ENCODE peak calls at places on chromosomes 1 and 21, in nine cellular contexts. E is small intestine; F is CD8-positive, alpha-beta memory T cell; H is fibroblast of mammary gland; U is tibial artery; K is cardiac fibroblast; T is pancreas; S is transverse colon; X is endodermal cell. J is an unnamed sample.

GRCh38 chr21:37198989-37199924 is 67.9 kb downstream of the VPS26C start:
- DNase-seq in E (peak), F (no peak), H (no peak), U (no peak), K (no peak), T (no peak), S (no peak), X (no peak), J (peak)

GRCh38 chr1:65069186-65069585 is 78.8 kb upstream of the AK4 start:
- DNase-seq in E (no peak), F (no peak), H (no peak), U (no peak), K (no peak), T (no peak), S (no peak), X (no peak), J (no peak)

GRCh38 chr1:3349968-3350299 is 104.5 kb upstream of the ARHGEF16 start:
- DNase-seq in E (no peak), F (no peak), H (no peak), U (no peak), K (no peak), T (no peak), S (no peak), X (no peak), J (no peak)

GRCh38 chr1:170471310-170471839 is 60.6 kb upstream of the GORAB start:
- DNase-seq in E (no peak), F (no peak), H (peak), U (no peak), K (peak), T (no peak), S (no peak), X (no peak), J (no peak)

GRCh38 chr1:109808703-109809102 is 45.0 kb upstream of the EPS8L3 start:
- DNase-seq in E (no peak), F (no peak), H (no peak), U (no peak), K (no peak), T (no peak), S (no peak), X (peak), J (no peak)

GRCh38 chr1:191495040-191495439 is 663.2 kb upstream of the RGS18 start:
- DNase-seq in E (no peak), F (no peak), H (no peak), U (no peak), K (no peak), T (no peak), S (no peak), X (no peak), J (no peak)

GRCh38 chr1:65267291-65268087 is 41.9 kb upstream of the DNAJC6 start:
- DNase-seq in E (no peak), F (no peak), H (no peak), U (no peak), K (no peak), T (no peak), S (no peak), X (peak), J (no peak)

GRCh38 chr1:26361605-26362122 is 7.7 kb upstream of the CRYBG2 start:
- DNase-seq in E (no peak), F (no peak), H (no peak), U (no peak), K (no peak), T (no peak), S (no peak), X (no peak), J (no peak)

GRCh38 chr21:34916446-34916845 is 132.7 kb downstream of the RUNX1 start:
- DNase-seq in E (no peak), F (no peak), H (peak), U (no peak), K (peak), T (no peak), S (no peak), X (no peak), J (no peak)

GRCh38 chr21:45430521-45431501 is 25.8 kb downstream of the COL18A1 start:
- DNase-seq in E (no peak), F (no peak), H (peak), U (no peak), K (peak), T (peak), S (no peak), X (peak), J (no peak)

GRCh38 chr21:41216486-41216885 is 48.5 kb downstream of the BACE2 start:
- DNase-seq in E (no peak), F (no peak), H (no peak), U (no peak), K (no peak), T (no peak), S (no peak), X (no peak), J (no peak)

GRCh38 chr1:98651116-98651625 is 10.3 kb upstream of the SNX7 start:
- DNase-seq in E (no peak), F (no peak), H (no peak), U (no peak), K (no peak), T (no peak), S (no peak), X (peak), J (no peak)

GRCh38 chr1:221963742-221964141 is 221.9 kb upstream of the DUSP10 start:
- DNase-seq in E (no peak), F (no peak), H (peak), U (no peak), K (no peak), T (no peak), S (no peak), X (no peak), J (no peak)

GRCh38 chr1:208100906-208101305 is 143.3 kb downstream of the PLXNA2 start:
- DNase-seq in E (peak), F (no peak), H (no peak), U (no peak), K (peak), T (no peak), S (no peak), X (no peak), J (no peak)

GRCh38 chr21:39050839-39051560 is 132.3 kb downstream of the PSMG1 start:
- DNase-seq in E (no peak), F (no peak), H (no peak), U (peak), K (no peak), T (no peak), S (no peak), X (peak), J (no peak)

GRCh38 chr1:221778535-221779142 is 36.8 kb upstream of the DUSP10 start:
- DNase-seq in E (peak), F (peak), H (no peak), U (no peak), K (no peak), T (no peak), S (peak), X (no peak), J (no peak)

GRCh38 chr1:63635681-63636080 is 42.5 kb downstream of the PGM1 start:
- DNase-seq in E (no peak), F (no peak), H (peak), U (no peak), K (peak), T (no peak), S (no peak), X (no peak), J (no peak)

GRCh38 chr1:211535338-211535737 is 43.4 kb upstream of the RD3 start:
- DNase-seq in E (no peak), F (no peak), H (no peak), U (no peak), K (no peak), T (no peak), S (no peak), X (no peak), J (no peak)

GRCh38 chr1:156144747-156145146 is 8.6 kb upstream of the SEMA4A start:
- DNase-seq in E (no peak), F (no peak), H (no peak), U (no peak), K (no peak), T (no peak), S (no peak), X (no peak), J (no peak)

GRCh38 chr1:47440052-47440848 is 2.4 kb downstream of the FOXD2 start:
- DNase-seq in E (no peak), F (no peak), H (no peak), U (no peak), K (no peak), T (no peak), S (no peak), X (peak), J (no peak)

GRCh38 chr1:230350208-230350921 is 75.8 kb downstream of the PGBD5 start:
- DNase-seq in E (no peak), F (no peak), H (peak), U (no peak), K (no peak), T (no peak), S (no peak), X (no peak), J (no peak)

GRCh38 chr1:206687251-206687914 is 2.7 kb downstream of the MAPKAPK2 start:
- DNase-seq in E (no peak), F (no peak), H (no peak), U (no peak), K (no peak), T (no peak), S (no peak), X (no peak), J (no peak)

GRCh38 chr1:53319296-53320101 is 8.4 kb downstream of the LRP8 start:
- DNase-seq in E (no peak), F (no peak), H (no peak), U (no peak), K (no peak), T (no peak), S (no peak), X (no peak), J (no peak)

GRCh38 chr1:177385760-177386698 is 215.3 kb downstream of the BRINP2 start:
- DNase-seq in E (no peak), F (no peak), H (peak), U (no peak), K (no peak), T (no peak), S (no peak), X (no peak), J (no peak)

GRCh38 chr1:64215576-64215975 is 12.2 kb downstream of the UBE2U start:
- DNase-seq in E (no peak), F (no peak), H (no peak), U (no peak), K (no peak), T (no peak), S (no peak), X (no peak), J (peak)

GRCh38 chr21:35811115-35811806 is 249.1 kb downstream of the SETD4 start:
- DNase-seq in E (peak), F (no peak), H (no peak), U (no peak), K (no peak), T (no peak), S (no peak), X (peak), J (no peak)

GRCh38 chr1:44670751-44671640 is 3.3 kb downstream of the TMEM53 start:
- DNase-seq in E (no peak), F (no peak), H (no peak), U (no peak), K (no peak), T (no peak), S (no peak), X (no peak), J (no peak)

GRCh38 chr1:113027449-113027848 is 45.5 kb upstream of the LRIG2 start:
- DNase-seq in E (no peak), F (no peak), H (no peak), U (no peak), K (no peak), T (no peak), S (no peak), X (peak), J (no peak)

GRCh38 chr1:18560692-18561091 is 70.0 kb upstream of the PAX7 start:
- DNase-seq in E (no peak), F (no peak), H (no peak), U (no peak), K (no peak), T (no peak), S (no peak), X (peak), J (no peak)

GRCh38 chr1:214678386-214678785 is 75.4 kb downstream of the CENPF start:
- DNase-seq in E (peak), F (no peak), H (peak), U (no peak), K (no peak), T (no peak), S (no peak), X (no peak), J (no peak)

GRCh38 chr1:231381729-231382128 is 40.4 kb downstream of the EGLN1 start:
- DNase-seq in E (no peak), F (no peak), H (no peak), U (no peak), K (no peak), T (no peak), S (no peak), X (no peak), J (no peak)

GRCh38 chr21:43361493-43362296 is 65.2 kb downstream of the SIK1 start:
- DNase-seq in E (no peak), F (peak), H (peak), U (peak), K (no peak), T (no peak), S (peak), X (no peak), J (no peak)

GRCh38 chr21:43363506-43364260 is 63.2 kb downstream of the SIK1 start:
- DNase-seq in E (no peak), F (no peak), H (no peak), U (no peak), K (no peak), T (no peak), S (no peak), X (no peak), J (no peak)

GRCh38 chr21:43361127-43361492 is 65.8 kb downstream of the SIK1 start:
- DNase-seq in E (no peak), F (no peak), H (peak), U (no peak), K (no peak), T (no peak), S (peak), X (peak), J (no peak)

GRCh38 chr21:43362928-43363314 is 64.0 kb downstream of the SIK1 start:
- DNase-seq in E (no peak), F (no peak), H (no peak), U (no peak), K (no peak), T (no peak), S (peak), X (no peak), J (no peak)

DNA sequence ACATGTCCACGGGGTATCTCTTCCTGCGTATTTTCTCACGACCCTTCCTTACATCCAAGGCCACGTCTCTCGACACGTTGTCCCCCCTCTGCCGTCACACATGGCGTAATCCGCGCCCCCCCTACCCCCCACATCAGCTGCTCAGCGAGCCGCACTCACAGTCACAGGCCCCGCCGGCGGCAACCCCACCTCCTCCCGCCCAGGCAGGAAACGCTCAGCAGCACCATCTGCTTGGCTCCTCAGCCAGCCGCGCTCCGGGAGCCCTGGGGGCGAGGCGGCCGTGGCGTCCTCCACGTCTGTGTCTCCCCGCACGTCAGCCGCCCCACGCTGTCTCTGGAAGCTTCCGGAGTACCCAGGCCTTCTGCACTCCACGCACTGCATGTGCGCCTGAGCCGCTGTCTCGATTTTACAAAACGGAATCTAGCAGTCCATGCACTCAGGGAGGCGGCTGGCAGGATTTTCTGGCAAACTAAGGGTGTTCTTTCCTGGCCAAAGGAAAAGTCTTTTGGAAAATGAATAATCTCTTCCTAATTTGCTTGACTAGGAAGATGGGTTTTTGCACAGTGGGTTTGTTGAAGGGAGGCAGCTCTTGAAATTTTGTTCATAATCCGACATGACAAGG is 64.5 kb downstream of the SIK1 start:
- DNase-seq in E (no peak), F (peak), H (peak), U (peak), K (peak), T (no peak), S (peak), X (peak), J (no peak)
- H3K4me3 ChIP-seq in E (no peak), F (peak), H (no peak), U (peak), K (peak), T (no peak), S (no peak), X (no peak), J (no peak)

GRCh38 chr1:160836981-160837557 is 25.6 kb downstream of the CD244 start:
- DNase-seq in E (no peak), F (no peak), H (no peak), U (no peak), K (peak), T (no peak), S (no peak), X (no peak), J (no peak)
- H3K4me3 ChIP-seq in E (no peak), F (peak), H (no peak), U (no peak), K (no peak), T (no peak), S (no peak), X (no peak), J (no peak)

GRCh38 chr1:6450005-6450450 is 15.9 kb downstream of the TNFRSF25 start:
- DNase-seq in E (no peak), F (no peak), H (no peak), U (no peak), K (no peak), T (no peak), S (no peak), X (no peak), J (no peak)

GRCh38 chr1:6450943-6451373 is 15.0 kb downstream of the TNFRSF25 start:
- DNase-seq in E (peak), F (no peak), H (no peak), U (no peak), K (no peak), T (peak), S (peak), X (no peak), J (no peak)

GRCh38 chr1:6456800-6457466 is 9.0 kb downstream of the TNFRSF25 start:
- DNase-seq in E (no peak), F (no peak), H (no peak), U (no peak), K (no peak), T (no peak), S (no peak), X (no peak), J (no peak)

GRCh38 chr1:6459850-6460265 is 6.1 kb downstream of the TNFRSF25 start:
- DNase-seq in E (no peak), F (peak), H (no peak), U (no peak), K (no peak), T (no peak), S (no peak), X (no peak), J (no peak)

GRCh38 chr1:6454856-6455751 is 10.9 kb downstream of the TNFRSF25 start:
- DNase-seq in E (no peak), F (no peak), H (no peak), U (no peak), K (no peak), T (no peak), S (no peak), X (peak), J (no peak)
- H3K4me3 ChIP-seq in E (no peak), F (no peak), H (no peak), U (no peak), K (no peak), T (no peak), S (no peak), X (no peak), J (no peak)

DNA sequence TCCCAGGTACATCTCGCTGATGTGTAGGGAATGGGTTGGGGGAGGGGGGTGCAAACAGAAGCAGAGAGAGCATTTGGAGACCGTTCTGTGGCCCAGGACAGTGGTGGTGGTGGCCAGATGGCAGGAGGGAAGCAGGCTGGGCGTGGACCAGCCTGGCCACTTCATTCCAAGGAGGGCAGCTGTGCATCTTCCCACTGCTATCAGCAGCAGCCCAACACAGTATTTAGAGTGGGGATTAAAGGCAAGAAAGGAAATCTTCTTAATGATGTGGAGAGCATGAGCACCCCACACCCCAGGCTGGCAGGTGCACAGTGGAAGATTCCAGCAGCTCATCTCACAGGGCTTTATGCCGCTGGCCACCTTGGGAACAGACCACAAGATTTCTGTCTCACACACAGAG is 198.7 kb downstream of the NPHP4 start:
- DNase-seq in E (no peak), F (no peak), H (no peak), U (no peak), K (no peak), T (peak), S (no peak), X (no peak), J (no peak)
- H3K4me3 ChIP-seq in E (no peak), F (no peak), H (no peak), U (no peak), K (no peak), T (no peak), S (no peak), X (no peak), J (no peak)

DNA sequence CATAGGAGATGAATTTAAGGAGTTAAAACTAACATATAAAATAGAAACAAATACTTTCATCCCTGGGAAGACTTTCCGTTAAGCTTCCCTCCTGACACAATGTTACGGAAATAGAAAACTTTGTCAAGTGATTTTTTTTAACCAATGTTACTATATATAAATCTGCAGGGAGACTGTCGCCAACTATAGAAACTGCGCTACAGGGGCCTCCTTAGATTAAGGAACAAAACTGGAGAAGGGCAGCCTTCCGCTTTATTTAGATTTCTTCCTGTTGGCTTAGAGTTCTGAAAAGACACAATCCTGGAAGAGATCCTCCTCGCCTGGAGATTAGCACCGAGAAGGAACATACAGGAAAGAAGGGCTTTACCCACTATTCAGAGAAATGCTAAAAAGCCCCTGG is 1.5 kb downstream of the MGST3 start:
- DNase-seq in E (peak), F (no peak), H (no peak), U (no peak), K (no peak), T (no peak), S (no peak), X (no peak), J (no peak)
- H3K4me3 ChIP-seq in E (peak), F (peak), H (peak), U (peak), K (peak), T (no peak), S (peak), X (peak), J (peak)

DNA sequence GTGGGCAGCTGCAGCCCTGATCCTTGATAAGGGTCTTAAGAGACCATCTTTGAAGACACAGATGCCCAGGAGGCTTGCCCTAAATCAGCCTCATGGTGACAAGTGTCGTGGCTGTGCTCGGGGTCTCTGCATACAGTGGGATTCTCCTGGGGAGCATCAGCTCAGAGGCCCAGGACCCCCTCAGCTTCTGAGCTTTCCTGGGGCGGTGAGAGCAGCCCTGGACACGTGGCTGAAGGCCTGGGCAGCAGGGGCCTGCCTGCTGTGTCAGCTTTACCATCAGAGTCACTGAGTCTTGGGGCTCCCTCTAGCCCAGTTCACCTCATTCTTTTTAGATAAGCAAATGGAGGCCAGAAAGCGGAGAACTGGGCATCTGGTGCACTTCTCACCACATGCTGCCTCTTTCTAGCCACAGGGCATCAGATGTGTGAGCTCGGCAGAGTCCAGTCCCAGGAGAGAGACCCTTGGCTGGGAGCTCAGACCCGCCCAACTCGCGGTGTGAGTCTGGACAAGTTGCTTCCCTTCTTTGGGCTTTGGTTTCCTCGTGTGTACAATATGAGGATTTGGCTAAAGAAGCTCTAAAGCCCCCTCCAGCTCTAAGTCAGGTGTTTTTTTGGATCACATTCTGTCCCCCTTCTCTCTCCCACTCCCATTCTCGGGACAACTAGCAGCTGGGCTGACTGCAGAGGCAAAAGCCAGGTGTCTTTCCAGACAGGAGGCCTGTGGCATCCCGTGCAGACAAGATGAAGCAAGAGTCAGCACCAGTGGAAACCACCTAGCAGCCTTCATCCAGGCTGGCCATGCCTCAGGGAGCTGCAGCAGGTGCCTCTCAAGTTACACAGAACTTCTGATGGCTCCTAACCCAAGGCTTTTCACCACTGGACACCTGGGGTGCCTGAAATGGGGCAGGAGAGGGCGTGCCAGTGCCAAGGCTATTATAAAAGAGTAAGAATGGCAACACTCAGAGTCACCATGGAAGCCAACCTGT is 119.1 kb downstream of the KCNN3 start:
- DNase-seq in E (no peak), F (no peak), H (no peak), U (no peak), K (no peak), T (no peak), S (no peak), X (no peak), J (no peak)
- H3K4me3 ChIP-seq in E (no peak), F (no peak), H (no peak), U (no peak), K (no peak), T (no peak), S (no peak), X (no peak), J (no peak)